ENCODE peak calls at places on chromosomes 16 and 17, in four cellular contexts. A is left cardiac atrium, Q is right cardiac atrium, Z is T-helper 1 cell. L is an unnamed sample.
A peak's percentile ranks its signal among the peaks of the same experiment; 100 is the strongest.

GRCh38 chr16:67249178-67249759 is 490 bp downstream of the SLC9A5 start:
- DNase-seq in Z (no peak), Q (peak; percentile 63), A (no peak), L (no peak)

GRCh38 chr17:17847726-17848125 is 10.9 kb upstream of the SREBF1 start:
- DNase-seq in Q (peak; percentile 5), Z (no peak), A (no peak), L (no peak)

GRCh38 chr16:81645303-81645702 is 133.8 kb upstream of the PLCG2 start:
- DNase-seq in A (peak; percentile 75), Z (no peak), Q (peak; percentile 77), L (peak; percentile 63)

GRCh38 chr17:8056976-8057625 is 18.2 kb downstream of the ALOX15B start:
- DNase-seq in A (no peak), Z (no peak), Q (no peak), L (no peak)

GRCh38 chr16:70686376-70687171 is 721 bp upstream of the MTSS2 start:
- DNase-seq in Q (no peak), A (no peak), Z (no peak), L (no peak)

GRCh38 chr16:3470723-3471122 is 24.6 kb downstream of the C16orf90 start:
- DNase-seq in A (no peak), Q (peak; percentile 19), Z (no peak), L (no peak)

GRCh38 chr17:29151567-29151966 is 28.6 kb downstream of the MYO18A start:
- DNase-seq in A (no peak), Z (no peak), Q (peak; percentile 36), L (no peak)

GRCh38 chr16:2039286-2040030 is 8.2 kb downstream of the NTHL1 start:
- DNase-seq in Q (peak; percentile 95), Z (no peak), A (peak; percentile 85), L (peak; percentile 91)

GRCh38 chr16:72989203-72989991 is 58.5 kb downstream of the ZFHX3 start:
- DNase-seq in Q (no peak), A (no peak), Z (no peak), L (no peak)

GRCh38 chr17:72392056-72393010 is 271.5 kb downstream of the SOX9 start:
- DNase-seq in Q (no peak), Z (no peak), A (no peak), L (no peak)

GRCh38 chr17:39996789-39997188 is 16.2 kb downstream of the PSMD3 start:
- DNase-seq in Q (peak; percentile 84), Z (no peak), A (peak; percentile 47), L (peak; percentile 52)

GRCh38 chr17:58189436-58190146 is 2.9 kb upstream of the EPX start:
- DNase-seq in Q (peak; percentile 76), Z (no peak), A (peak; percentile 62), L (peak; percentile 26)

GRCh38 chr17:27968206-27968732 is 74.2 kb upstream of the NLK start:
- DNase-seq in Q (peak; percentile 65), A (peak; percentile 25), Z (no peak), L (peak; percentile 58)

GRCh38 chr16:83206426-83206825 is 579.7 kb downstream of the CDH13 start:
- DNase-seq in Q (no peak), A (no peak), Z (no peak), L (no peak)

GRCh38 chr16:55567382-55567781 is 898 bp downstream of the CAPNS2 start:
- DNase-seq in Z (no peak), A (no peak), Q (peak; percentile 55), L (no peak)

GRCh38 chr16:23711785-23712184 is 1.2 kb downstream of the ERN2 start:
- DNase-seq in A (no peak), Q (no peak), Z (no peak), L (no peak)

GRCh38 chr17:48058393-48059124 is 10.4 kb downstream of the NFE2L1 start:
- DNase-seq in Z (no peak), A (no peak), Q (no peak), L (no peak)

GRCh38 chr17:10033982-10034381 is 128.9 kb upstream of the RCVRN start:
- DNase-seq in Q (peak; percentile 70), A (no peak), Z (no peak), L (no peak)

GRCh38 chr17:29613371-29613837 is 9.3 kb downstream of the CORO6 start:
- DNase-seq in A (peak; percentile 96), Q (peak; percentile 99), Z (peak; percentile 90), L (peak; percentile 97)

GRCh38 chr16:58026139-58026704 is 668 bp downstream of the MMP15 start:
- DNase-seq in Q (peak; percentile 89), A (peak; percentile 59), Z (no peak), L (peak; percentile 66)

GRCh38 chr16:714079-714478 is 839 bp upstream of the METRN start:
- DNase-seq in Q (no peak), Z (no peak), A (no peak), L (no peak)

GRCh38 chr16:83900611-83901010 is 1.7 kb downstream of the MLYCD start:
- DNase-seq in Z (no peak), A (no peak), Q (no peak), L (no peak)